ENCODE peak calls at places on chromosomes 11 and 22, in six cellular contexts. Y is HepG2, K is endothelial cell of umbilical vein, Z is HCT116, H is K562, L is SK-N-SH. W is an unnamed sample.

GRCh38 chr11:24661313-24661712 is 164.5 kb downstream of the LUZP2 start:
- DNase-seq in H (no peak), K (no peak), Y (no peak), Z (no peak), L (peak), W (no peak)

GRCh38 chr11:70776914-70777532 is 378.7 kb downstream of the CTTN start:
- DNase-seq in Z (no peak), K (no peak), Y (no peak), H (no peak), L (no peak), W (no peak)

GRCh38 chr11:125215951-125216350 is 51.4 kb downstream of the PKNOX2 start:
- DNase-seq in H (no peak), L (no peak), Z (no peak), K (no peak), Y (no peak), W (no peak)

GRCh38 chr11:44878696-44879095 is 72.0 kb downstream of the TP53I11 start:
- DNase-seq in Y (no peak), H (no peak), Z (no peak), K (no peak), L (no peak), W (no peak)

GRCh38 chr22:25494774-25495173 is 69.7 kb upstream of the GRK3 start:
- DNase-seq in L (no peak), Y (no peak), Z (no peak), H (peak), K (no peak), W (no peak)

GRCh38 chr11:16776716-16777115 is 38.3 kb downstream of the C11orf58 start:
- DNase-seq in H (no peak), Y (no peak), L (no peak), K (no peak), Z (no peak), W (no peak)

GRCh38 chr11:55719608-55720160 is 53.6 kb upstream of the OR5D13 start:
- DNase-seq in K (no peak), L (no peak), Y (no peak), H (no peak), Z (no peak), W (no peak)

GRCh38 chr11:12285811-12286222 is 91.6 kb upstream of the PARVA start:
- DNase-seq in H (no peak), Z (no peak), L (peak), Y (no peak), K (peak), W (no peak)

GRCh38 chr11:62922653-62923371 is 1.6 kb upstream of the CHRM1 start:
- DNase-seq in K (no peak), Y (no peak), Z (no peak), H (peak), L (no peak), W (no peak)

GRCh38 chr22:42321908-42322561 is 51.6 kb upstream of the TCF20 start:
- DNase-seq in L (no peak), Y (no peak), K (no peak), H (no peak), Z (no peak), W (peak)

GRCh38 chr22:45090364-45090960 is 73.3 kb upstream of the NUP50 start:
- DNase-seq in H (no peak), Z (no peak), L (no peak), K (no peak), Y (peak), W (no peak)

DNA sequence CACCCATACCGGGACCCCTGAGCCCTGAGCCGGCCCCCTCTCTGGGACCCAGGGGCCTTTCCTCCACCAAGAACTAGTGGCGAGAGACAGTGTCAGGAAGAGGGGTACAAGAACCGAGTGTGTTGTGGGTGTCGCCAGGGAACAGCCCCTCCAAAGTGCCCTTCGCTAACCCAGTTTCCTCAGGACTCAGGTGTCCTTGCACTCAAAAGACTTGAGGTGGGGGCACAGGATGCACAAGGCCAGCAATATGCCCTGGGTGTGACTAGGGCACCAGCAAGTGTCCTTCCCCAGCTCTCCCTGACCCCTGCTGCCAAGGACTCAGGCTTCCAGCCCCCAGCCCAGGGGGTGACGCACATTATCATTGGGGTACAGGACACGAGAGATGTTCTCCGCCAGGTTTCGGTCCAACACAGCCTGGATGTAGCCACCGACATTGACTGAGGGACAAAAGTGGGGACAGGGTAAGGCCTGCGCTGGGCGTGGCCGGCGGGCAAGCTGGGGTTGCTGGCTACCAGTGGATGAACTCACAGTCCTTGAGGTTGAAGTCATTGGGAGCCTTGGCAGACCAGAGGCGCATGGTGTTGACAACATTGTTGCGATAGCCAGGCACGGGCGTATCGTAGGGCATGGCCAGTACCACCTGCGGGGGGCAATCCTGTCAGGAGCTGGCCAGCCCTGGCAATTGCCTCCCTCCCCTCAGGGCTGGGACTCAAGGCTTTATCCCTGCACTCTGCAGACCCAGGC is 4.7 kb downstream of the PYGM start:
- DNase-seq in L (no peak), H (no peak), K (no peak), Z (no peak), Y (no peak), W (no peak)
- H3K9ac ChIP-seq in L (no peak), H (peak), K (no peak), Z (no peak), Y (no peak), W (no peak)

DNA sequence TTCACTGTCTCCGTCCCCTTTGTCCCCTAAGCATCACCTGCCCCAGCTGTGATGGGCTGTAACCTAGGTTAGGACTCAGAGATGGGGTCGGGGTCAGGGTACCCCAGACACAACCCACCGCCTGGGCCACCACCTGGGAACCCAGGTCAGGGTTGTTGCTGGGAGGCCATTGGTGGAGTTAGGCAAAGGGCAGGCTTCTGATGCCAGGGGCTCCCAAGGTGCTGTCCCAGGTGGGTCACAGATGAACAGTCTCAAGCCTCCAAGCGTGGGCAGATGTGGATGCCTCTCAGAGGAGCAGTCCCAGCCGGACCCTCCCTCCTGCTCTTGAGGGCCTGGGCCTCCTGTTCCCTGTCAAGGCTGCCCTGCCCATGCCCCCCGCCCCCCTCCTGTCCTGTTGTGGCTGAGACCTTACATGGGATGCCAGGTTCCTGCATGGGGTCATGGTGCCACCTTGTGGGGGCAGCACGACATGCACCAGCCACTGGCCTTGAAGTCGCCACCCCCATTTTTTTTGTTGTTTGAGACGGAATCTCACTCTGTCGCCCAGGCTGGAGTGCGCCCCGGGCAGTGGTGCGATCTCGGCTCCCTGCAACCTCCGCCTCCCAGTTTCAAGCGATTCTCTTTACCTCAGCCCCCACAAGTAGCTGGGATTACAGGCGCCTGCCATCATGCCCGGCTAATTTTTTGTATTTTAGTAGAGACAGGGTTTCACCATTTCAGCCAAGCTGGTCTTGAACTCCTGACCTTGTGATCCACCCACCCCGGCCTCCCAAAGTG is 12.1 kb downstream of the GATD1 start:
- DNase-seq in Y (peak), L (peak), H (peak), Z (peak), K (peak), W (no peak)
- TF ChIP-seq POLR2AphosphoS5 in Y (peak), L (no peak), H (peak), Z (peak), K (peak), W (peak)

GRCh38 chr11:122036493-122036892 is 79.5 kb downstream of the BLID start:
- DNase-seq in Z (no peak), K (no peak), H (no peak), Y (no peak), L (no peak), W (no peak)
- H3K9ac ChIP-seq in Z (no peak), K (no peak), H (no peak), Y (no peak), L (no peak), W (no peak)

GRCh38 chr22:32533265-32534068 is 58.9 kb downstream of the FBXO7 start:
- DNase-seq in Y (no peak), H (no peak), K (no peak), Z (no peak), L (no peak), W (no peak)

GRCh38 chr22:32535531-32536190 is 61.0 kb downstream of the FBXO7 start:
- DNase-seq in Z (no peak), Y (no peak), H (no peak), K (no peak), L (no peak), W (no peak)

GRCh38 chr22:32536352-32536751 is 61.7 kb downstream of the FBXO7 start:
- DNase-seq in H (peak), Y (no peak), L (no peak), Z (no peak), K (no peak), W (no peak)

GRCh38 chr22:32532819-32533128 is 58.2 kb downstream of the FBXO7 start:
- DNase-seq in K (no peak), Z (no peak), Y (no peak), L (no peak), H (no peak), W (no peak)

DNA sequence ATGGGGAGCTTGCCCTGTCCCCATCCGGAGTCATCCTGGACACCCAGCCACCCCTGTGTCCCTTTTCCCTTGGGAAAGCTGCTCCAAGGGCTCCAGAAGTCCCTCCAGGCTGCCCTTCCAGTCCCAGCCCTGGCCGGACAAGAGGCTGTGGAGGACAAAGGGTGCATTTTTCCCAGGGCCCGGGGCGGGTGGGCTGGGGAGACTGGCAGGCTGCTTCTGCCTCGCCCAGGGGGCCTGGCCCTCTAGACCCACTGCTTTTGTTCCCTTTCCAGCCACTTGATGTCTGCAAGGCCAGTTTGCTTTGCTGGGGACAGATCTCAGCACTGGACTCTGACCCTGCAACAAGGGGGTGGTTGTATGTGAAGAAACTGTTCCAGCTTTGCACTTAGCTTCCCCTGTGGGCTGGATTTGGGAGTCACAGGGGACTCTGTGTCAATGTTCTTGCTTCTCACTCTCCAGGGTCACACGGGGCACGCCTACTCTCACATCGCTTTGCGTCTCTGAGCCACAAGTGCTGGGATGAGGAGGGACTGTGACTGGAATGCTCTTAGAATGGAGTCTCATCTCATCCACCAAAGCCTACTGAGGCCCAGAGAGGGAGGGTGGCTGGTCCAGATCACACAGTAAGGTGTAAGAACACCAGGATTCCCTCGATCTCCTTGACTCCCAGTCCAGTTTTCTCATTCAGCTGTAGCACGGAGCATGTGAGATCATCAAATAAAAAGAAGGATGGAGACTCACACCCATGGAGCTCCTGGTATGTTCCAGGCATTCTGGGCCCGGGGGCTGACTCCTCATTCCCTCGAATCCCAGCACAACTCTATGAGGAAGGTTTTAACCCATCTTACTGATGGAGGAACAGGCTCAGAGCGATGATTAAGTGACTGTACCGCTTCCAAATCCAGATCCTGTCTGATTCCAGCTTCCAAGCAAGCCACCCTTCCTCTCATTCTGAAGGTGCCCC is 59.9 kb downstream of the FBXO7 start:
- DNase-seq in H (no peak), K (no peak), Z (no peak), Y (peak), L (no peak), W (no peak)
- TF ChIP-seq POLR2AphosphoS5 in H (no peak), K (no peak), Z (no peak), Y (peak), L (no peak), W (no peak)

DNA sequence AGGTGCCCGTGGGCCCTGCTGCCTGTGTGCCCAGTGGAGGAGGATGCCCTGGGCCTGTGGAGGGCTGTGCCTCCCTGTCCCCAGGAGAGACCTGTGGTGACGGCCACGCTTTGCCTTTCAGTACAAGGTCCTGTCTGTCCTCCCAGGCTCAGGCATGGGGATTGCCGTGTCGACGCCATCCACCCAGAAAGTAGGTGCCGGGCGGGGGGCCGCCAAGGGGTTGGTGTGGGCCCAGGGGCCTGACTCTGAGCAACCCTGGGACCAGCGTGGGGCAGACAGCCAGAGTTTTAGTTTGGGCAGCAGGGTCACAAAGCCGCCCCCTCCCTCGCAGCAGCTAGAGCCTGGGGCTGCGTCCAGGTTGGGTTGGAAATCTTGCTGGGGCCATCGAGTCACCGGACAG is 56.3 kb downstream of the GRAMD4 start:
- DNase-seq in K (no peak), Y (no peak), L (no peak), Z (no peak), H (no peak), W (no peak)
- H3K9ac ChIP-seq in K (no peak), Y (no peak), L (no peak), Z (no peak), H (no peak), W (no peak)

GRCh38 chr22:30025187-30025586 is 55.1 kb upstream of the HORMAD2 start:
- DNase-seq in K (no peak), Z (no peak), Y (no peak), H (no peak), L (no peak), W (no peak)

GRCh38 chr22:30027791-30028190 is 52.5 kb upstream of the HORMAD2 start:
- DNase-seq in Y (no peak), Z (no peak), H (no peak), L (no peak), K (no peak), W (no peak)

GRCh38 chr22:30026751-30027150 is 53.5 kb upstream of the HORMAD2 start:
- DNase-seq in Y (no peak), K (no peak), Z (no peak), H (no peak), L (no peak), W (no peak)

GRCh38 chr22:30028731-30029130 is 51.5 kb upstream of the HORMAD2 start:
- DNase-seq in K (no peak), Y (no peak), Z (no peak), L (no peak), H (no peak), W (no peak)

DNA sequence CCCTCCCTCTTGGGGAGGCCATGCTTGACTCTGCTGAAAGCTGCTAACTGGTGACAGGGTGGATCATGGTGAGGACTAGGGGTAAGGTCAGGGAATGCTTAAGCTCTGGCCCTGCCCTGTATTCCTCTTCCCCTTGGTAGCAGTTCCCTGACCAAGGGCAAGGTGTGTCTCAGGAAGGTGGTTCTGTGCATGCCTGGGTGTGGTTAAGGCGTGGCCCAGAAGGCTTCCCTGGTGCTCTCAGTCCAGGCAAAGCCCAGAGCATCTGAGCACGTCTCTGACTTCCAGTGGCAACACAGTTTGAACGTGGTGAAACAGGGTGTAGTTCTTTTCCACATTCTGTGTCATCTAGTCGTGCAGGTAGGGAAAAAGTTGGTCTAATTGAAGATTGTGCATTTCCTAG is 53.1 kb upstream of the HORMAD2 start:
- DNase-seq in L (no peak), Z (peak), H (no peak), K (no peak), Y (no peak), W (no peak)
- TF ChIP-seq POLR2AphosphoS5 in L (no peak), Z (no peak), H (no peak), K (no peak), Y (no peak), W (no peak)

W was measured in SK-N-MC.